ENCODE peak calls at places on chromosomes 4 and X, in six cellular contexts. One of them, this sample, is unnamed.

GRCh38 chrX:112058255-112058654 is 24.3 kb downstream of the TRPC5 start:
- DNase-seq in neural progenitor cell: no peak
- DNase-seq in spleen: no peak
- DNase-seq in fibroblast of lung: no peak
- DNase-seq in left ventricle myocardium inferior: no peak
- DNase-seq in testis: no peak
- DNase-seq in this sample: no peak

GRCh38 chr4:139419388-139419914 is 34.5 kb upstream of the RAB33B start:
- DNase-seq in neural progenitor cell: no peak
- DNase-seq in spleen: no peak
- DNase-seq in fibroblast of lung: peak; percentile 62
- DNase-seq in left ventricle myocardium inferior: peak; percentile 18
- DNase-seq in testis: peak; percentile 42
- DNase-seq in this sample: no peak

GRCh38 chr4:30720021-30720655 is at the start of gene PCDH7:
- DNase-seq in neural progenitor cell: no peak
- DNase-seq in spleen: no peak
- DNase-seq in fibroblast of lung: peak; percentile 83
- DNase-seq in left ventricle myocardium inferior: peak; percentile 22
- DNase-seq in testis: no peak
- DNase-seq in this sample: peak; percentile 87

GRCh38 chr4:681736-682451 is 7.1 kb downstream of the SLC49A3 start:
- DNase-seq in neural progenitor cell: peak; percentile 63
- DNase-seq in spleen: peak; percentile 84
- DNase-seq in fibroblast of lung: no peak
- DNase-seq in left ventricle myocardium inferior: no peak
- DNase-seq in testis: no peak
- DNase-seq in this sample: peak; percentile 75

GRCh38 chr4:128068927-128069326 is 7.8 kb downstream of the LARP1B start:
- DNase-seq in neural progenitor cell: peak; percentile 21
- DNase-seq in spleen: no peak
- DNase-seq in fibroblast of lung: peak; percentile 38
- DNase-seq in left ventricle myocardium inferior: no peak
- DNase-seq in testis: peak; percentile 31
- DNase-seq in this sample: peak; percentile 82

GRCh38 chrX:130975947-130976346 is 72.9 kb upstream of the ENOX2 start:
- DNase-seq in neural progenitor cell: peak; percentile 53
- DNase-seq in spleen: no peak
- DNase-seq in fibroblast of lung: peak; percentile 70
- DNase-seq in left ventricle myocardium inferior: no peak
- DNase-seq in testis: peak; percentile 48
- DNase-seq in this sample: peak; percentile 57

GRCh38 chr4:147731611-147732515 is at the start of gene ARHGAP10:
- DNase-seq in neural progenitor cell: peak; percentile 84
- DNase-seq in spleen: peak; percentile 90
- DNase-seq in fibroblast of lung: peak; percentile 85
- DNase-seq in left ventricle myocardium inferior: peak; percentile 83
- DNase-seq in testis: peak; percentile 86
- DNase-seq in this sample: peak; percentile 92

GRCh38 chr4:4269326-4269725 is 20.6 kb downstream of the LYAR start:
- DNase-seq in neural progenitor cell: no peak
- DNase-seq in spleen: peak; percentile 80
- DNase-seq in fibroblast of lung: no peak
- DNase-seq in left ventricle myocardium inferior: no peak
- DNase-seq in testis: no peak
- DNase-seq in this sample: no peak

GRCh38 chrX:50747471-50747900 is 66.5 kb downstream of the SHROOM4 start:
- DNase-seq in neural progenitor cell: peak; percentile 31
- DNase-seq in spleen: no peak
- DNase-seq in fibroblast of lung: peak; percentile 19
- DNase-seq in left ventricle myocardium inferior: no peak
- DNase-seq in testis: no peak
- DNase-seq in this sample: peak; percentile 61

GRCh38 chr4:120082286-120082685 is 15.6 kb upstream of the MAD2L1 start:
- DNase-seq in neural progenitor cell: no peak
- DNase-seq in spleen: no peak
- DNase-seq in fibroblast of lung: no peak
- DNase-seq in left ventricle myocardium inferior: no peak
- DNase-seq in testis: no peak
- DNase-seq in this sample: no peak

GRCh38 chr4:144709793-144710525 is 64.0 kb downstream of the HHIP start:
- DNase-seq in neural progenitor cell: no peak
- DNase-seq in spleen: no peak
- DNase-seq in fibroblast of lung: no peak
- DNase-seq in left ventricle myocardium inferior: no peak
- DNase-seq in testis: no peak
- DNase-seq in this sample: no peak

GRCh38 chr4:24210332-24210902 is 320.6 kb upstream of the PPARGC1A start:
- DNase-seq in neural progenitor cell: no peak
- DNase-seq in spleen: no peak
- DNase-seq in fibroblast of lung: peak; percentile 100
- DNase-seq in left ventricle myocardium inferior: no peak
- DNase-seq in testis: no peak
- DNase-seq in this sample: no peak

GRCh38 chrX:147565239-147565638 is 346.5 kb upstream of the FMR1 start:
- DNase-seq in neural progenitor cell: no peak
- DNase-seq in spleen: no peak
- DNase-seq in fibroblast of lung: peak; percentile 15
- DNase-seq in left ventricle myocardium inferior: no peak
- DNase-seq in testis: no peak
- DNase-seq in this sample: no peak

GRCh38 chr4:176185068-176185467 is 10.3 kb downstream of the SPATA4 start:
- DNase-seq in neural progenitor cell: no peak
- DNase-seq in spleen: no peak
- DNase-seq in fibroblast of lung: peak; percentile 97
- DNase-seq in left ventricle myocardium inferior: no peak
- DNase-seq in testis: no peak
- DNase-seq in this sample: no peak

GRCh38 chr4:111959202-111959601 is 186.1 kb upstream of the FAM241A start:
- DNase-seq in neural progenitor cell: no peak
- DNase-seq in spleen: no peak
- DNase-seq in fibroblast of lung: peak; percentile 39
- DNase-seq in left ventricle myocardium inferior: no peak
- DNase-seq in testis: no peak
- DNase-seq in this sample: no peak

GRCh38 chr4:153276966-153277365 is 67.5 kb upstream of the MND1 start:
- DNase-seq in neural progenitor cell: no peak
- DNase-seq in spleen: no peak
- DNase-seq in fibroblast of lung: no peak
- DNase-seq in left ventricle myocardium inferior: no peak
- DNase-seq in testis: peak; percentile 28
- DNase-seq in this sample: no peak

GRCh38 chr4:133320576-133321170 is 171.6 kb downstream of the PCDH10 start:
- DNase-seq in neural progenitor cell: peak; percentile 62
- DNase-seq in spleen: no peak
- DNase-seq in fibroblast of lung: peak; percentile 42
- DNase-seq in left ventricle myocardium inferior: no peak
- DNase-seq in testis: peak; percentile 22
- DNase-seq in this sample: peak; percentile 53

GRCh38 chr4:101967697-101968346 is 177.3 kb downstream of the BANK1 start:
- DNase-seq in neural progenitor cell: no peak
- DNase-seq in spleen: no peak
- DNase-seq in fibroblast of lung: peak; percentile 10
- DNase-seq in left ventricle myocardium inferior: no peak
- DNase-seq in testis: no peak
- DNase-seq in this sample: no peak

GRCh38 chr4:185254434-185254833 is 45.0 kb downstream of the SNX25 start:
- DNase-seq in neural progenitor cell: no peak
- DNase-seq in spleen: no peak
- DNase-seq in fibroblast of lung: no peak
- DNase-seq in left ventricle myocardium inferior: no peak
- DNase-seq in testis: no peak
- DNase-seq in this sample: no peak

GRCh38 chrX:46637937-46638336 is 64.4 kb downstream of the CHST7 start:
- DNase-seq in neural progenitor cell: no peak
- DNase-seq in spleen: no peak
- DNase-seq in fibroblast of lung: no peak
- DNase-seq in left ventricle myocardium inferior: no peak
- DNase-seq in testis: no peak
- DNase-seq in this sample: no peak

GRCh38 chrX:40773809-40774208 is 38.5 kb upstream of the MED14 start:
- DNase-seq in neural progenitor cell: no peak
- DNase-seq in spleen: no peak
- DNase-seq in fibroblast of lung: peak; percentile 19
- DNase-seq in left ventricle myocardium inferior: no peak
- DNase-seq in testis: no peak
- DNase-seq in this sample: no peak

GRCh38 chr4:40121515-40121914 is 64.9 kb downstream of the N4BP2 start:
- DNase-seq in neural progenitor cell: no peak
- DNase-seq in spleen: no peak
- DNase-seq in fibroblast of lung: peak; percentile 63
- DNase-seq in left ventricle myocardium inferior: no peak
- DNase-seq in testis: no peak
- DNase-seq in this sample: no peak

GRCh38 chr4:94877973-94878372 is 120.2 kb downstream of the BMPR1B start:
- DNase-seq in neural progenitor cell: no peak
- DNase-seq in spleen: no peak
- DNase-seq in fibroblast of lung: peak; percentile 59
- DNase-seq in left ventricle myocardium inferior: no peak
- DNase-seq in testis: no peak
- DNase-seq in this sample: no peak

GRCh38 chrX:107935664-107936433 is 46.3 kb downstream of the TEX13B start:
- DNase-seq in neural progenitor cell: peak; percentile 23
- DNase-seq in spleen: no peak
- DNase-seq in fibroblast of lung: peak; percentile 0
- DNase-seq in left ventricle myocardium inferior: no peak
- DNase-seq in testis: no peak
- DNase-seq in this sample: peak; percentile 80

GRCh38 chr4:186651181-186651603 is 72.5 kb downstream of the FAT1 start:
- DNase-seq in neural progenitor cell: peak; percentile 25
- DNase-seq in spleen: no peak
- DNase-seq in fibroblast of lung: no peak
- DNase-seq in left ventricle myocardium inferior: no peak
- DNase-seq in testis: no peak
- DNase-seq in this sample: no peak
- H3K27ac ChIP-seq in neural progenitor cell: peak overlapping the region; percentile 87
- H3K27ac ChIP-seq in spleen: no peak overlapping the region
- H3K27ac ChIP-seq in fibroblast of lung: peak overlapping the region; percentile 49
- H3K27ac ChIP-seq in left ventricle myocardium inferior: peak overlapping the region; percentile 77
- H3K27ac ChIP-seq in testis: no peak overlapping the region
- H3K27ac ChIP-seq in this sample: no peak overlapping the region

GRCh38 chr4:88533937-88534750 is 10.6 kb upstream of the PYURF start:
- DNase-seq in neural progenitor cell: no peak
- DNase-seq in spleen: no peak
- DNase-seq in fibroblast of lung: peak; percentile 79
- DNase-seq in left ventricle myocardium inferior: no peak
- DNase-seq in testis: no peak
- DNase-seq in this sample: no peak
- H3K4me3 ChIP-seq in neural progenitor cell: no peak overlapping the region
- H3K4me3 ChIP-seq in spleen: no peak overlapping the region
- H3K4me3 ChIP-seq in fibroblast of lung: peak overlapping the region; percentile 3
- H3K4me3 ChIP-seq in left ventricle myocardium inferior: no peak overlapping the region
- H3K4me3 ChIP-seq in testis: no peak overlapping the region
- H3K4me3 ChIP-seq in this sample: no peak overlapping the region

DNA sequence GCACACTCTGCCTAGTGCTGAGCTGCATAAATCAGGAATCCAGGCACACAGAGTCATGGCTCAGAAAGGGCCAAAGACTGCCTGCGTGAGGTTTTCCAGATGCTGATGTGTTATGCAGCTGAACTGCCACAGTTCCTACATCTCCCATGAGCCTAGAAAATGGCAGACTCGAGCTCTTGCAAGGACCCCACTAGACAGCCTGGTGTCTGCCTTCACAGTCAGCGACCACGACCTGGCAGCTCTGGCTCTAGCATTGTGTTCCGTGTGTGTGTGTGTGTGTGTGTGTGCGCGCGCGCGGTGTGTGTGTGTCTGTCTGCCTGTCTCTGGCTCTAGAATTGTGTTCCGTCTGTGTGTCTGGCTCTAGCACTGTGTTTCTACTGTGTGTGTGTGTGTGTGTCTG is 203.6 kb upstream of the AGTR2 start:
- DNase-seq in neural progenitor cell: peak; percentile 22
- DNase-seq in spleen: no peak
- DNase-seq in fibroblast of lung: no peak
- DNase-seq in left ventricle myocardium inferior: no peak
- DNase-seq in testis: no peak
- DNase-seq in this sample: no peak
- H3K27ac ChIP-seq in neural progenitor cell: no peak overlapping the region
- H3K27ac ChIP-seq in spleen: no peak overlapping the region
- H3K27ac ChIP-seq in fibroblast of lung: no peak overlapping the region
- H3K27ac ChIP-seq in left ventricle myocardium inferior: no peak overlapping the region
- H3K27ac ChIP-seq in testis: no peak overlapping the region
- H3K27ac ChIP-seq in this sample: no peak overlapping the region

DNA sequence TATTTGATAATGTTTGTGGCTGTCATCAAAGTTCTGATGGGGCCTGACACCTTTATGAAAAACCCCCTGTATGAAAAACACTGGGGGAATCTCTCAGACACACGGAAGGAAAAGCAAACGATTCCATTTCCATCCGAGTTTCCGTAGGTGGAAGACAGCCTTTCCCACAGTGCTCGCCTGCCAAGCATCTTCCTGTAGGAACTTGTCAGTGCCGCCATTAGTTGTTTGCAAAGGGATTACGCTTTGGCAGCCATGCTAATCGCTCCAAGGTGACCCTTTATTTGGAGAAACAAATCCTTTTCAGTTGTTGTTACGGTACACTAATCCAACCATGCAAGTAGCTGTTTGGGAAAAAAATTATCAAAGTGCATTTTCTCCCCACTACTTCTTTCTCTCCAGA is 44.4 kb upstream of the STOX2 start:
- DNase-seq in neural progenitor cell: peak; percentile 62
- DNase-seq in spleen: no peak
- DNase-seq in fibroblast of lung: no peak
- DNase-seq in left ventricle myocardium inferior: no peak
- DNase-seq in testis: peak; percentile 51
- DNase-seq in this sample: no peak
- H3K4me3 ChIP-seq in neural progenitor cell: no peak overlapping the region
- H3K4me3 ChIP-seq in spleen: no peak overlapping the region
- H3K4me3 ChIP-seq in fibroblast of lung: no peak overlapping the region
- H3K4me3 ChIP-seq in left ventricle myocardium inferior: no peak overlapping the region
- H3K4me3 ChIP-seq in testis: peak overlapping the region; percentile 1
- H3K4me3 ChIP-seq in this sample: peak overlapping the region; percentile 47

This sample was measured in endodermal cell.